ENCODE peak calls at places on chromosomes 5 and 9, in six cellular contexts. A is HuH-7.5, Q is Right ventricle myocardium superior, H is ELR, S is NCI-H1092 treated with DMSO at 0.1 percent for 48 hours, K is NCI-H510A treated with DMSO at 0.1 percent for 48 hours. F is an unnamed sample.

GRCh38 chr5:95936812-95937397 is 24.7 kb downstream of the ELL2 start:
- DNase-seq in H (no peak), K (no peak), A (no peak), Q (no peak), S (no peak), F (no peak)

GRCh38 chr9:133127340-133127981 is 6.4 kb upstream of the RALGDS start:
- DNase-seq in A (peak; percentile 56), S (no peak), H (no peak), Q (no peak), K (no peak), F (peak; percentile 50)

GRCh38 chr5:66882592-66883227 is 286.5 kb downstream of the MAST4 start:
- DNase-seq in K (no peak), S (no peak), A (no peak), Q (no peak), H (peak; percentile 45), F (no peak)

GRCh38 chr9:85960688-85961093 is 19.7 kb downstream of the NAA35 start:
- DNase-seq in H (no peak), A (no peak), Q (no peak), K (peak; percentile 29), S (peak; percentile 18), F (no peak)

GRCh38 chr5:1218351-1219080 is 6.7 kb upstream of the SLC6A18 start:
- DNase-seq in A (no peak), Q (no peak), K (no peak), H (no peak), S (no peak), F (no peak)

GRCh38 chr9:93068956-93069355 is 10.5 kb downstream of the SUSD3 start:
- DNase-seq in Q (no peak), K (no peak), A (no peak), S (no peak), H (no peak), F (no peak)

GRCh38 chr9:100213730-100214477 is 114.9 kb downstream of the INVS start:
- DNase-seq in S (no peak), Q (no peak), A (no peak), K (no peak), H (peak; percentile 43), F (no peak)

GRCh38 chr5:4514067-4514648 is 626.0 kb upstream of the ADAMTS16 start:
- DNase-seq in S (no peak), A (no peak), H (no peak), K (no peak), Q (no peak), F (no peak)

GRCh38 chr5:138469540-138470321 is 4.5 kb downstream of the EGR1 start:
- DNase-seq in K (no peak), H (peak; percentile 78), S (no peak), Q (no peak), A (no peak), F (peak; percentile 88)

GRCh38 chr5:9233712-9234111 is 312.2 kb downstream of the SEMA5A start:
- DNase-seq in Q (no peak), H (no peak), S (no peak), A (no peak), K (no peak), F (no peak)

GRCh38 chr9:2722715-2723114 is 5.4 kb downstream of the KCNV2 start:
- DNase-seq in K (peak; percentile 4), S (no peak), A (no peak), H (no peak), Q (no peak), F (no peak)

GRCh38 chr5:38948501-38948900 is 102.7 kb downstream of the OSMR start:
- DNase-seq in A (no peak), H (no peak), S (no peak), Q (no peak), K (no peak), F (no peak)

GRCh38 chr5:9498541-9499497 is 47.1 kb downstream of the SEMA5A start:
- DNase-seq in A (no peak), Q (no peak), S (no peak), K (peak; percentile 41), H (peak; percentile 72), F (no peak)

GRCh38 chr5:145848854-145849253 is 13.7 kb upstream of the PRELID2 start:
- DNase-seq in Q (no peak), K (no peak), A (no peak), H (peak; percentile 86), S (no peak), F (peak; percentile 50)

GRCh38 chr9:36903541-36904435 is 130.3 kb downstream of the PAX5 start:
- DNase-seq in K (no peak), A (no peak), H (peak; percentile 85), S (no peak), Q (no peak), F (peak; percentile 38)

GRCh38 chr5:97400537-97400936 is 217.5 kb upstream of the RIOK2 start:
- DNase-seq in S (no peak), K (no peak), H (no peak), A (peak; percentile 6), Q (no peak), F (no peak)

GRCh38 chr9:98094316-98094715 is 24.7 kb downstream of the TRIM14 start:
- DNase-seq in K (no peak), S (no peak), Q (no peak), A (no peak), H (no peak), F (no peak)

GRCh38 chr5:104048231-104048630 is 485.6 kb upstream of the NUDT12 start:
- DNase-seq in K (no peak), A (no peak), S (no peak), H (no peak), Q (no peak), F (no peak)

GRCh38 chr5:153629027-153629426 is 138.6 kb downstream of the GRIA1 start:
- DNase-seq in Q (no peak), A (no peak), K (no peak), H (peak; percentile 98), S (no peak), F (peak; percentile 26)

GRCh38 chr9:95102001-95102433 is 215.5 kb downstream of the FANCC start:
- DNase-seq in S (no peak), Q (peak; percentile 27), K (no peak), H (no peak), A (no peak), F (no peak)

GRCh38 chr5:134490255-134490924 is 35.1 kb upstream of the JADE2 start:
- DNase-seq in S (no peak), Q (no peak), K (no peak), A (no peak), H (no peak), F (no peak)

GRCh38 chr9:133742849-133743444 is 4.8 kb upstream of the SARDH start:
- DNase-seq in K (peak; percentile 88), A (peak; percentile 88), H (peak; percentile 79), S (peak; percentile 86), Q (peak; percentile 80), F (peak; percentile 77)

GRCh38 chr5:164504141-164504772 is 998.8 kb downstream of the MAT2B start:
- DNase-seq in K (peak; percentile 16), Q (no peak), A (peak; percentile 10), H (peak; percentile 63), S (no peak), F (peak; percentile 4)

GRCh38 chr5:77645158-77645994 is 6.9 kb upstream of the OTP start:
- DNase-seq in A (peak; percentile 80), S (no peak), H (peak; percentile 47), K (peak; percentile 4), Q (no peak), F (peak; percentile 29)

GRCh38 chr5:135487839-135488514 is 35.8 kb upstream of the TIFAB start:
- DNase-seq in Q (no peak), A (no peak), H (peak; percentile 18), S (no peak), K (no peak), F (no peak)

GRCh38 chr9:133708123-133708769 is 29.9 kb downstream of the SARDH start:
- DNase-seq in A (no peak), H (no peak), S (no peak), K (no peak), Q (peak; percentile 35), F (no peak)

GRCh38 chr5:16994576-16994975 is 58.5 kb upstream of the MYO10 start:
- DNase-seq in S (no peak), Q (no peak), A (no peak), H (peak; percentile 44), K (no peak), F (no peak)

GRCh38 chr5:90598300-90598699 is 39.7 kb downstream of the ADGRV1 start:
- DNase-seq in K (no peak), S (no peak), A (no peak), H (no peak), Q (no peak), F (no peak)

GRCh38 chr5:62093981-62094380 is 212.0 kb upstream of the KIF2A start:
- DNase-seq in S (peak; percentile 82), K (peak; percentile 53), Q (peak; percentile 44), A (no peak), H (peak; percentile 25), F (no peak)